ENCODE peak calls at places on chromosomes 3 and 15, in four cellular contexts. Z is HepG2, T is GM12878, H is K562. O is an unnamed sample.

GRCh38 chr3:75171632-75172230 is 492.4 kb upstream of the FRG2C start:
- DNase-seq in Z (no peak), H (no peak), T (no peak), O (no peak)

GRCh38 chr3:43378066-43378935 is 92.0 kb downstream of the SNRK start:
- DNase-seq in H (peak; percentile 69), Z (peak; percentile 31), T (peak; percentile 4), O (peak; percentile 63)

GRCh38 chr3:33313331-33313730 is 36.1 kb downstream of the FBXL2 start:
- DNase-seq in T (no peak), H (no peak), Z (no peak), O (no peak)

GRCh38 chr3:128895843-128896365 is 16.5 kb downstream of the ACAD9 start:
- DNase-seq in Z (no peak), T (no peak), H (no peak), O (no peak)

GRCh38 chr3:49903451-49904424 is at the start of gene MST1R:
- DNase-seq in T (peak; percentile 28), H (peak; percentile 89), Z (peak; percentile 27), O (no peak)

GRCh38 chr3:45023675-45024074 is 2.4 kb upstream of the CLEC3B start:
- DNase-seq in T (no peak), H (no peak), Z (no peak), O (no peak)

GRCh38 chr3:50850639-50851511 is 176.1 kb downstream of the DOCK3 start:
- DNase-seq in H (no peak), T (no peak), Z (no peak), O (no peak)

GRCh38 chr15:39628821-39629220 is 47.9 kb downstream of the THBS1 start:
- DNase-seq in Z (no peak), H (no peak), T (no peak), O (no peak)

GRCh38 chr3:64327039-64327804 is 102.0 kb upstream of the PRICKLE2 start:
- DNase-seq in Z (no peak), H (peak; percentile 6), T (no peak), O (no peak)

GRCh38 chr15:63752075-63752684 is 81.6 kb downstream of the HERC1 start:
- DNase-seq in Z (peak; percentile 61), H (peak; percentile 33), T (peak; percentile 23), O (peak; percentile 54)

GRCh38 chr15:25790003-25790660 is 73.0 kb downstream of the ATP10A start:
- DNase-seq in Z (no peak), H (no peak), T (no peak), O (no peak)

GRCh38 chr15:70214266-70214665 is 116.5 kb upstream of the TLE3 start:
- DNase-seq in Z (no peak), H (peak; percentile 23), T (no peak), O (no peak)

GRCh38 chr15:90261811-90262210 is 3.7 kb upstream of the NGRN start:
- DNase-seq in Z (no peak), T (no peak), H (no peak), O (no peak)

GRCh38 chr3:159913712-159914414 is 74.8 kb upstream of the IL12A start:
- DNase-seq in Z (no peak), H (no peak), T (no peak), O (no peak)

GRCh38 chr3:155714295-155714718 is 30.6 kb downstream of the PLCH1 start:
- DNase-seq in Z (peak; percentile 92), T (no peak), H (no peak), O (peak; percentile 23)

DNA sequence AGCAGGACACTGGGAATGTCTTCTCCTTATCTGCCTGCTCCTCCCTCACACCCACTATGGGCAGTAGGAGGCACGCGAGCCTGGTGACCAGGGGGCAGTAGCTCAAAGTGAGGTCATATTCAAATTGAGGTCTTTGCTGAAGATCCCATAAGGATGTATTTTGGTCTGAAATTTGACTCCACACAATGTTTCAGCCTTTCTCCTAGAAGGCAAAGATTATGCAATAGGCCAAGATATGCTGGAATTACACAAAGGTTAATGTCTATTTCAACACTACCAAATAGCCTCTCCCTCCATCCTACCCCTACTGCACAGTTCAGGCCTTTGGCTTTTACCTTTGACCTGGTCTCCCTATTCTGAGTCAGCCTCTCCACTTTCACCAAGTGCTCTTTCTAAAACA is 203.0 kb downstream of the TIGIT start:
- DNase-seq in Z (peak; percentile 63), H (no peak), T (no peak), O (no peak)
- TF ChIP-seq USF2 in Z (no peak), H (no peak), T (no peak), O (no peak)

GRCh38 chr3:16884748-16885587 is at the start of gene PLCL2:
- DNase-seq in T (no peak), Z (no peak), H (peak; percentile 56), O (peak; percentile 88)

GRCh38 chr3:16885588-16885903 is 791 bp downstream of the PLCL2 start:
- DNase-seq in Z (no peak), T (no peak), H (no peak), O (no peak)

GRCh38 chr3:16883057-16883725 is 1.6 kb upstream of the PLCL2 start:
- DNase-seq in Z (no peak), T (no peak), H (no peak), O (peak; percentile 20)

GRCh38 chr3:16883726-16884083 is 1.1 kb upstream of the PLCL2 start:
- DNase-seq in H (no peak), T (no peak), Z (no peak), O (no peak)

GRCh38 chr3:16884084-16884747 is 539 bp upstream of the PLCL2 start:
- DNase-seq in H (peak; percentile 65), T (no peak), Z (no peak), O (peak; percentile 95)
- H3K4me1 ChIP-seq in H (peaks cover 17% of the 10 kb centered on the region), T (peaks cover 2% of the 10 kb centered on the region), Z (no peaks in the 10 kb centered on the region), O (no peaks in the 10 kb centered on the region)

GRCh38 chr3:71210257-71211002 is 373.1 kb downstream of the FOXP1 start:
- DNase-seq in H (peak; percentile 15), T (no peak), Z (peak; percentile 87), O (no peak)

GRCh38 chr3:71207632-71208031 is 375.9 kb downstream of the FOXP1 start:
- DNase-seq in Z (peak; percentile 86), T (no peak), H (no peak), O (no peak)

GRCh38 chr3:71206821-71207220 is 376.7 kb downstream of the FOXP1 start:
- DNase-seq in T (no peak), H (no peak), Z (no peak), O (no peak)

GRCh38 chr3:71206305-71206704 is 377.2 kb downstream of the FOXP1 start:
- DNase-seq in H (no peak), Z (no peak), T (no peak), O (no peak)

DNA sequence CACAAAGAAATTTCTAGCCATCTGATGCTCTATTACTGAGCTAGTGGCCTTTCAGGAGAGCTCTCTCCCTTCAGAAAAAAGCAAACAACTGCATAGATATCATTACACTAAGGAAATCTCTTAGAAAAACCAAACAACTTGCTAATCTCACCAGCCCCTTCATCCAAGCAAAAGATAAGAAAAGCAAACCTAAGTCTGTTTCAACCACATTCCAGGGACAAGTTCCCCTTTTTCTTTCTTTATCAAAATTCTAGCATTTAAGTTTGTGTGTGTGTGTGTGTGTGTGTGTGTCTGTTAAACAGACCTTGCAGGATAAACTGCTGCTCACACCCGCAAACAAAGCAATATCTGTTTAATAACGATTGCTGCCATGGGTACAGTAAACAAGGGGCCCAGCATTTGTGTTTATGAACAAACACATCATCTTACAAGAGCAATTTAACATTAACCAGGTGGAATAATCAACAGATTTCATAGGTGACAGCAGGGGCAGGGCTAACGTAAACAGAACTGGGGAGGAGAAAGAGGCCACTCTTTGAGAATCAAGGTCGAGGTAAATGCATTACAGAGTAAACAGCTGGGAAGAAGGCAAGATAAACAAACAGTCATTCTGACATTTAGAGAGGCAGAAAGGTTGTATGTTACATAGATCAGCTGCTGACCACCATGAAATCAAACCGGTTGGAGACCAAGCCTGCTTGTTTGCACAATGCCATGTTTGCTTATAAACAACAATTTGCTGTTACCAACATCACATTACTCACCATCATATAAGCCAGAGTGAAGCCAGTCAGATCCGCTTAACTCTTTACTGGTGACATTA is 375.0 kb downstream of the FOXP1 start:
- DNase-seq in Z (peak; percentile 98), H (peak; percentile 22), T (no peak), O (no peak)
- TF ChIP-seq JUND in Z (peak; percentile 75), H (peak; percentile 41), T (no peak), O (no peak)

DNA sequence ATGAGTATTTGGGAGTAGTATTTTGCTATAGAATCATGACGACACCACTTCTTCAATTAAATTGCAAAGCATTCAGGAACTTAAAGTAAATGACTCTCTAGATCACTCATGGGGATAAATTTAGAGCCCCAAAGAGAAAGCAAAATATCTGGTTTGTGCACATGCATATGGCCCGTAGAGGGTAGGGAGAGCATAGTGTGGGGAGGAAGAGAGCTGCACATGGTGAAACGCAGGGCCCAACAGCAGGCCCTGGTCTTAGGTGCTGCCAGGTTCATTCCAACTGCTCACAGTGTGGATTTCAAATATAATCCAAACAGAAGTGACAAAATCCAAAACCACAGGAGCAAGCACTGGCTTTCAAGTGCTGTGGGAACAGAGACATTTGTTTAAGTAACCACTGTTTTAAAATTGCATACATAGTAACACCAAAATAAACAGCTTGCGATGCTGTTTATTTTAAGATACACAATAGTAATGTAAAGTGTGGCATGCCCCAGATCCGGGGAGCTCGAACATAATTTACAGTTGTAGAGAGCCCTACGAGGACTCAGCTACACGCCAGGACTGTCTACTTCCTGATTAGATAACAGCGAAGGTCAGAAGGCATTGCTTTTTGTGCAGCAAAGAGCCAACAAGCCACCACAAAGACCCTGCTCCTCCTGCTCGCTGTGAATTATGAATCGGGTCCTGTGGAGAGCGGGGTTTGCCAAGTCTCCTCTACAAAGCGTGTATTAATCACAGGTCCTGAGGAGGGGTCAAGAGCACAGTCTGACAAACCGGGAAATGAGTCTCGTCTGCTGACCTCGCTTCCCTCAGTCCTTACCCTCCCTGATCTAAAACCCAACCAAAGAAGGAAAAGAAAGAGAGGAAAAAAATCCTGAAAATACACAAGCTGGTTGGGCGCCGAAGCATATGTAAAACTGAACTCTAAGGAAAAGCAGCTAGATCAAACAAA is 80.6 kb downstream of the MEIS2 start:
- DNase-seq in H (no peak), T (no peak), Z (peak; percentile 83), O (peak; percentile 14)
- TF ChIP-seq USF2 in H (no peak), T (no peak), Z (no peak), O (no peak)